ENCODE peak calls at places on chromosome 7, in eight cellular contexts. P is PC-9, Z is A549, C is HAP-1, Q is endodermal cell, W is OCI-LY7, G is gastrocnemius medialis, B is cardiac muscle cell. S is an unnamed sample. For H3K9me3 and H3K4me1, the result is how much of the 10 kb centered on the place peaks cover.

GRCh38 chr7:83976302-83976701 is 218.3 kb downstream of the SEMA3A start:
- DNase-seq in G (no peak), C (peak), W (peak), B (peak), Q (no peak), P (peak), Z (peak), S (peak)

GRCh38 chr7:130543611-130544010 is 51.7 kb downstream of the MEST start:
- DNase-seq in B (no peak), G (no peak), P (no peak), Z (no peak), C (peak), W (no peak), Q (no peak), S (no peak)

GRCh38 chr7:15954671-15955354 is 268.3 kb upstream of the MEOX2 start:
- DNase-seq in Z (no peak), P (no peak), C (peak), W (no peak), B (no peak), G (no peak), Q (no peak), S (no peak)

GRCh38 chr7:1386623-1387220 is 72.5 kb downstream of the MICALL2 start:
- DNase-seq in C (no peak), P (no peak), Q (no peak), G (no peak), W (no peak), B (no peak), Z (no peak), S (no peak)

GRCh38 chr7:6306471-6306870 is 34.0 kb upstream of the CYTH3 start:
- DNase-seq in P (peak), G (no peak), Q (no peak), W (no peak), Z (peak), B (no peak), C (no peak), S (peak)

GRCh38 chr7:158849553-158850389 is 6.6 kb upstream of the DYNC2I1 start:
- DNase-seq in G (no peak), C (no peak), W (no peak), Z (no peak), Q (no peak), B (no peak), P (no peak), S (no peak)

GRCh38 chr7:43112941-43113621 is 634 bp downstream of the HECW1 start:
- DNase-seq in G (no peak), P (no peak), Q (peak), C (peak), W (no peak), B (peak), Z (peak), S (peak)

GRCh38 chr7:117230276-117231046 is 92.4 kb downstream of the WNT2 start:
- DNase-seq in P (no peak), C (no peak), W (no peak), G (no peak), Q (no peak), B (no peak), Z (no peak), S (peak)

GRCh38 chr7:155738652-155739537 is 73.4 kb downstream of the SHH start:
- DNase-seq in P (peak), C (peak), B (peak), Z (peak), W (peak), Q (peak), G (peak), S (peak)

GRCh38 chr7:117250801-117251200 is 72.1 kb downstream of the WNT2 start:
- DNase-seq in Z (no peak), W (no peak), C (no peak), B (no peak), P (no peak), Q (no peak), G (no peak), S (peak)

GRCh38 chr7:129074994-129075393 is 20.1 kb upstream of the TNPO3 start:
- DNase-seq in W (no peak), G (no peak), Q (no peak), P (no peak), B (no peak), C (no peak), Z (no peak), S (no peak)

GRCh38 chr7:36303202-36304098 is 86.2 kb upstream of the ANLN start:
- DNase-seq in Z (peak), Q (peak), C (no peak), W (no peak), B (peak), P (peak), G (peak), S (peak)

GRCh38 chr7:109752068-109752467 is 1182.4 kb downstream of the DNAJB9 start:
- DNase-seq in C (no peak), B (no peak), Q (no peak), P (no peak), G (no peak), Z (no peak), W (no peak), S (no peak)

GRCh38 chr7:137476937-137477336 is 133.4 kb upstream of the PTN start:
- DNase-seq in W (no peak), C (no peak), Z (no peak), Q (no peak), P (no peak), B (no peak), G (no peak), S (no peak)

GRCh38 chr7:15757041-15757995 is 70.8 kb upstream of the MEOX2 start:
- DNase-seq in Z (no peak), P (no peak), C (peak), Q (no peak), G (no peak), W (no peak), B (no peak), S (no peak)

GRCh38 chr7:29292886-29293658 is 98.5 kb downstream of the CHN2 start:
- DNase-seq in C (no peak), P (no peak), Z (no peak), Q (no peak), B (no peak), W (no peak), G (no peak), S (no peak)

GRCh38 chr7:16564909-16565426 is 38.3 kb downstream of the LRRC72 start:
- DNase-seq in Q (no peak), G (no peak), P (peak), C (peak), W (peak), B (peak), Z (peak), S (peak)

DNA sequence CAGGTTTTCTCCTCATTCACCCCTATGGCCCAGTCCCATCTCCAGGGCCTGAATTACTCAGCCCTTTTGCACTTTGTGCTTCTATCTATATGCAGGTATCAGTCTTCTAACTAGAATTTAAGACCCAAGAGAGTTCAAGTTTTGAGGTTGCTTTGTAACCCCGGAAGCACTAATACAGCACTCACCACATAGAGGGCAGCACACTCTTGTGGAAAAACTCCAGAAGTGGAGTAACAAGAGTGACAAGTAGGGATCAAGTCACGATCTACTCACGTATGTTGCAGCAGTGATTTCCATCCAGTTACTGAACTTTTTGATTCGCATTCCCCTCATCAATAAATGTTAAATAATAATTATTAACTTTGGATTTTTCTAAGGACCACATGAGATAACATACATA is 151.0 kb downstream of the CHCHD3 start:
- DNase-seq in Q (peak), C (no peak), G (no peak), P (no peak), W (peak), Z (peak), B (peak), S (no peak)
- H3K9me3 ChIP-seq in Q (under half), C (under half), G (under half), P (under half), W (under half), Z (under half), B (under half), S (under half)

GRCh38 chr7:50783304-50783703 is 608 bp upstream of the GRB10 start:
- DNase-seq in W (no peak), G (no peak), B (no peak), C (no peak), Z (no peak), Q (no peak), P (no peak), S (no peak)

GRCh38 chr7:50781894-50782293 is 802 bp downstream of the GRB10 start:
- DNase-seq in C (no peak), P (no peak), Z (no peak), W (no peak), Q (no peak), B (no peak), G (no peak), S (no peak)

GRCh38 chr7:50782376-50783208 is at the start of gene GRB10:
- DNase-seq in P (no peak), W (no peak), Z (no peak), G (no peak), B (peak), Q (peak), C (peak), S (peak)

GRCh38 chr7:50780436-50780835 is 2.3 kb downstream of the GRB10 start:
- DNase-seq in B (no peak), C (no peak), Q (no peak), P (no peak), W (no peak), G (no peak), Z (no peak), S (no peak)

GRCh38 chr7:50781371-50781770 is 1.3 kb downstream of the GRB10 start:
- DNase-seq in Z (no peak), P (no peak), B (no peak), C (peak), W (no peak), G (peak), Q (peak), S (no peak)
- H3K4me3 ChIP-seq in Z (no peak), P (no peak), B (no peak), C (peak), W (no peak), G (peak), Q (no peak), S (peak)

DNA sequence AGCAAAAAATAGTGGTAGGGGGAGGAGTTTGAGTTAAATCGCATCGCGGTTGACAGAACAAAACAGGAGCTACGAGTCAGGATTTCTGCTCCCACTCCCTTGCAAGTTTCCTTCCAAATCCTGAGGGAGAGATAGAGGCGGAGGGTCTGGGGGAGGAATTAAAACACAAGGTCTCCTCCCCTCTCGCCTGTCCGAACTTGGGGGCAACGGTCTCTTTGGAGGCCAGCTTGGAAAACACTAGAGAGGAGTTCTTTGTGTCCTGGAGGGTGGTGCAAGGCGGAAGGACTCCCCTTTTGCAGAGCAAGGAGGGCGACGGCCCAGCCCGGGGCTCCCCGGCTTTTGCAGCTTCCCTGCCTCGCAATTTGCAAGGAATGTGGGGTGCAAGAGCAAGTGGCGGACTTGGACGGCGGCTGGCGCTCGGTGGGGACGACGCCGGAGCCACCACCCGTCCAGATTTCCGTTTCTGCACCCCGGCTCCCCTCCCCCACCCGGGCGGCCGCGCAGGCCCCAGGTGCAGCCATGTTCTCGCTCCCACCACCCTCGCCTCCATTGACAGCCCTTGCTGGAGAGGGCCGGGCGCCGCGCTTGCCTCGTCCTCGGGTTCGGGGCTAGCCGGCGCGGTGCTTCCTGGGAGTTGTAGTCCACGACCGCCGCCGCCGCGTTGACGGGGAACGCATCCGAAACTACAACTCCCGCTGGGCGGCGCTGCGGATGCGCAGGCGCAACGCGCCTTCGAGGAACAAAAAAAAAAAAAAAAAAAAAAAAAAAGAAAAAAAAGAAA is 417 bp upstream of the GTF2I start:
- DNase-seq in C (peak), P (peak), B (peak), Z (peak), G (peak), W (peak), Q (peak), S (peak)
- H3K4me1 ChIP-seq in C (under half), P (half or more), B (under half), Z (under half), G (under half), W (half or more), Q (under half), S (under half)

DNA sequence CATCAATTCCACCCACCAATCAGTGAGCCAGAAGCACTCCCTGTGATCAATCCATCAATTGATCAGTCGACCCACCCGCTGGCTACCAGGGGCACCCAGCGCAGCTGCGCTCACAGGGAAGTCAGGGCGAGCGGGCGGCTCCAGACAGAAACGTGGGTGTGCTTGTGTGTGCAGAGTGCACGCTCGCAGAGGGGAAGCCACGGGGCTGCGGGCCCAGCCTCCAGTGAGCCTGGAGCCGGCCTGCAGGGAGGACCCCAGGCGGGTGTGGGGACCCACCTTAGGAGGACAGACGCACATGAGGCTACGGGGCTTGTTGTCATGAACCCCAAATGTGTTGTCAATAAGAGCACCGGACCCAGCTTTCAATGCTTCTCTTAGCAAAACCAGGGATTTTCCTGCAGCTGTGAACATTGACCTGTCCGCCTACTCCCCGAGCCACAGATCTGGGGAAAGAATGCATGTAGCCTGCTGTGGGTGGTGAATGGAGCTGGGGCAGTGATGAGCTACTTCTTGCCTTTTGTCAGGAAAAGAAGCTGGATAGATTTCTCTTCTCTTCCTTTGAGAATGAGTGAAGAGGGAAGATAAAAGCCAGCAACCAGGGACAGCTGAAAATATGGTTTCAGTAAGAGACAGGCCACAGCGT is 497.8 kb downstream of the DNAJB6 start:
- DNase-seq in C (no peak), P (no peak), W (no peak), Z (no peak), G (no peak), Q (no peak), B (no peak), S (no peak)
- H3K9me3 ChIP-seq in C (under half), P (under half), W (under half), Z (under half), G (under half), Q (half or more), B (under half), S (under half)